ENCODE peak calls at places on chromosomes 5 and 9, in eight cellular contexts. F is aorta, N is OCI-LY7, K is neural progenitor cell, W is right lobe of liver, U is small intestine, M is neuronal stem cell, P is PC-3. C is an unnamed sample. For H3K4me1 and H3K9me3, the result is how much of the 10 kb centered on the place peaks cover.

GRCh38 chr5:169296456-169297220 is 4.3 kb downstream of the SLIT3 start:
- DNase-seq in F (no peak), N (no peak), K (no peak), W (no peak), U (peak), M (no peak), P (no peak), C (no peak)

GRCh38 chr9:128374221-128374675 is 3.1 kb downstream of the URM1 start:
- DNase-seq in F (no peak), N (no peak), K (no peak), W (no peak), U (no peak), M (no peak), P (no peak), C (no peak)

GRCh38 chr9:12774861-12775367 is at the start of gene LURAP1L:
- DNase-seq in F (no peak), N (no peak), K (peak), W (peak), U (peak), M (peak), P (peak), C (peak)

GRCh38 chr9:99690573-99690972 is 131.1 kb upstream of the NR4A3 start:
- DNase-seq in F (no peak), N (no peak), K (peak), W (no peak), U (no peak), M (no peak), P (no peak), C (no peak)

GRCh38 chr5:43730832-43731342 is 127.9 kb downstream of the NNT start:
- DNase-seq in F (no peak), N (no peak), K (no peak), W (no peak), U (no peak), M (no peak), P (no peak), C (no peak)

GRCh38 chr5:893137-893506 is 438 bp downstream of the TRIP13 start:
- DNase-seq in F (no peak), N (peak), K (peak), W (no peak), U (no peak), M (no peak), P (no peak), C (no peak)

GRCh38 chr5:159184858-159185381 is 24.4 kb downstream of the RNF145 start:
- DNase-seq in F (no peak), N (no peak), K (peak), W (no peak), U (no peak), M (no peak), P (peak), C (peak)

GRCh38 chr5:21895766-21896165 is 957.4 kb downstream of the CDH12 start:
- DNase-seq in F (no peak), N (no peak), K (no peak), W (no peak), U (no peak), M (no peak), P (no peak), C (no peak)

GRCh38 chr5:139243425-139243965 is 45.3 kb upstream of the SIL1 start:
- DNase-seq in F (no peak), N (no peak), K (no peak), W (no peak), U (no peak), M (no peak), P (no peak), C (no peak)

GRCh38 chr9:103361906-103362305 is 366.8 kb downstream of the CYLC2 start:
- DNase-seq in F (no peak), N (no peak), K (no peak), W (no peak), U (no peak), M (no peak), P (no peak), C (no peak)

GRCh38 chr9:77893706-77894105 is 137.9 kb downstream of the GNAQ start:
- DNase-seq in F (no peak), N (no peak), K (no peak), W (no peak), U (no peak), M (no peak), P (no peak), C (no peak)

GRCh38 chr9:126395439-126396212 is 69.0 kb downstream of the MVB12B start:
- DNase-seq in F (no peak), N (no peak), K (no peak), W (peak), U (peak), M (no peak), P (peak), C (no peak)

GRCh38 chr5:117189772-117190171 is 615.1 kb upstream of the SEMA6A start:
- DNase-seq in F (no peak), N (no peak), K (no peak), W (no peak), U (no peak), M (no peak), P (no peak), C (no peak)

GRCh38 chr5:25744908-25745307 is 1100.1 kb upstream of the CDH10 start:
- DNase-seq in F (no peak), N (no peak), K (peak), W (no peak), U (no peak), M (peak), P (no peak), C (no peak)

GRCh38 chr5:99586878-99587277 is 658.1 kb upstream of the CHD1 start:
- DNase-seq in F (no peak), N (no peak), K (no peak), W (no peak), U (no peak), M (no peak), P (no peak), C (no peak)

GRCh38 chr5:33475706-33476105 is 34.9 kb downstream of the TARS1 start:
- DNase-seq in F (no peak), N (no peak), K (no peak), W (no peak), U (no peak), M (no peak), P (no peak), C (no peak)

GRCh38 chr5:139882961-139883539 is 87.4 kb downstream of the PSD2 start:
- DNase-seq in F (peak), N (no peak), K (no peak), W (no peak), U (no peak), M (no peak), P (no peak), C (no peak)

GRCh38 chr5:95631991-95632675 is 12.2 kb downstream of the GPR150 start:
- DNase-seq in F (no peak), N (peak), K (no peak), W (no peak), U (peak), M (no peak), P (peak), C (no peak)

GRCh38 chr5:82142928-82143577 is 135.1 kb downstream of the RPS23 start:
- DNase-seq in F (no peak), N (no peak), K (no peak), W (no peak), U (no peak), M (no peak), P (no peak), C (no peak)

GRCh38 chr5:146647656-146648199 is 131.7 kb upstream of the GPR151 start:
- DNase-seq in F (no peak), N (no peak), K (no peak), W (no peak), U (no peak), M (no peak), P (no peak), C (no peak)

GRCh38 chr5:55427157-55427556 is 107.6 kb downstream of the PLPP1 start:
- DNase-seq in F (no peak), N (no peak), K (no peak), W (no peak), U (peak), M (no peak), P (peak), C (no peak)

GRCh38 chr5:57735754-57736153 is 253.1 kb upstream of the ACTBL2 start:
- DNase-seq in F (no peak), N (no peak), K (no peak), W (no peak), U (no peak), M (no peak), P (peak), C (no peak)

GRCh38 chr5:54909911-54910870 is 75.2 kb downstream of the ESM1 start:
- DNase-seq in F (no peak), N (no peak), K (no peak), W (no peak), U (no peak), M (no peak), P (no peak), C (no peak)

GRCh38 chr5:10581867-10582511 is 18.1 kb downstream of the ANKRD33B start:
- DNase-seq in F (no peak), N (no peak), K (no peak), W (peak), U (no peak), M (no peak), P (no peak), C (no peak)

GRCh38 chr5:116510525-116510924 is 64.1 kb downstream of the SEMA6A start:
- DNase-seq in F (no peak), N (no peak), K (no peak), W (no peak), U (no peak), M (no peak), P (no peak), C (no peak)

GRCh38 chr5:79020861-79021561 is 35.9 kb upstream of the ARSB start:
- DNase-seq in F (no peak), N (peak), K (peak), W (peak), U (peak), M (peak), P (peak), C (peak)

GRCh38 chr5:111224561-111224989 is 391 bp downstream of the CAMK4 start:
- DNase-seq in F (no peak), N (no peak), K (no peak), W (no peak), U (no peak), M (no peak), P (no peak), C (no peak)

GRCh38 chr5:111226556-111226955 is 2.4 kb downstream of the CAMK4 start:
- DNase-seq in F (no peak), N (no peak), K (no peak), W (no peak), U (no peak), M (no peak), P (no peak), C (no peak)

GRCh38 chr5:111227226-111227782 is 3.1 kb downstream of the CAMK4 start:
- DNase-seq in F (no peak), N (no peak), K (no peak), W (no peak), U (no peak), M (no peak), P (no peak), C (no peak)

GRCh38 chr5:111227805-111228204 is 3.6 kb downstream of the CAMK4 start:
- DNase-seq in F (no peak), N (peak), K (no peak), W (no peak), U (peak), M (no peak), P (peak), C (no peak)

DNA sequence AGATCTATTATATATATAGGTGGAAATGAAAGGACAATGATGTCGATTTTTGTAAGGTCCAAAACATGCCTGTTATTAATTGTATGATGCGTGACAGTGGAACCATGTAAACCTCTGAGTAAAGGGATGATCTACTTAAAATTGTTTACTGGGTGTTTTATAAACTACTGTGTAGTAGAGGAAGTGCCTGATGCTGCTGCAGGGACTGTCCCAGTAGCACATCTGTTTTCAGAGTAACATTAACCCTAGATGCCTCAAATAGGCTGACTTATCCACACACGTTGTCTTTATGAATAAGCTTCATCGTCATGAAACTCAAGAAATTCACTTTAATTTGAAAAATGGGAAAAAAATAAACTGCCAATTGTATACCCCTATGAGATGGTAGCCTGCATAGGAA is 1.7 kb downstream of the CAMK4 start:
- DNase-seq in F (no peak), N (peak), K (no peak), W (no peak), U (no peak), M (no peak), P (no peak), C (no peak)
- H3K4me3 ChIP-seq in F (no peak), N (peak), K (no peak), W (no peak), U (no peak), M (no peak), P (no peak), C (no peak)

GRCh38 chr5:132766020-132766805 is 10.8 kb downstream of the SEPTIN8 start:
- DNase-seq in F (peak), N (no peak), K (no peak), W (no peak), U (no peak), M (no peak), P (no peak), C (no peak)
- H3K4me1 ChIP-seq in F (under half), N (under half), K (under half), W (under half), U (under half), M (under half), P (under half), C (under half)

GRCh38 chr9:123697686-123698085 is 232.2 kb downstream of the DENND1A start:
- DNase-seq in F (no peak), N (peak), K (no peak), W (no peak), U (no peak), M (no peak), P (no peak), C (no peak)

DNA sequence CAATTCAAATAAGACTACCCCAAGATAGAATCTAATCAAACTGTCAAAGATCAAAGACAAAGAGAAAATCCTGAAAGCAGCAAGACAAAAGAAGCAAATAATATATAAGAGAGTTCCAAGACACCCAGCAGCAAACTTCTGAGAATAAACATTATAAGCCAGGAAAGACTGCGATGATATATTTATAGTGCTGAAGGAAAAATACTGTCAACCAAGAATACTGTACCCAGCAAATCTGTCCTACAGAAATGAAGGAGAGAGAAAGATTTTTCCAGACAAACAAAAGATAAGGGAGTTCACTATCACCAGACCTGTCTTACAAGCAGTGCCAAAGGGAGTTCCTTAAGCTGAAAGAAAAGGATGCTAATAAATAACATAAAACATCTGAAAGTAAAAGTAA is 227.4 kb downstream of the DENND1A start:
- DNase-seq in F (no peak), N (no peak), K (no peak), W (no peak), U (no peak), M (no peak), P (no peak), C (no peak)
- H3K9me3 ChIP-seq in F (under half), N (under half), K (under half), W (under half), U (under half), M (under half), P (under half), C (under half)

GRCh38 chr5:153555420-153556114 is 65.1 kb downstream of the GRIA1 start:
- DNase-seq in F (no peak), N (no peak), K (no peak), W (peak), U (peak), M (no peak), P (no peak), C (no peak)

GRCh38 chr5:153552886-153553285 is 62.4 kb downstream of the GRIA1 start:
- DNase-seq in F (no peak), N (no peak), K (no peak), W (no peak), U (no peak), M (no peak), P (no peak), C (no peak)

GRCh38 chr5:153546566-153546965 is 56.1 kb downstream of the GRIA1 start:
- DNase-seq in F (no peak), N (no peak), K (no peak), W (no peak), U (no peak), M (no peak), P (no peak), C (no peak)

GRCh38 chr5:153551537-153552079 is 61.1 kb downstream of the GRIA1 start:
- DNase-seq in F (no peak), N (no peak), K (peak), W (no peak), U (no peak), M (no peak), P (peak), C (no peak)
- H3K4me3 ChIP-seq in F (no peak), N (no peak), K (no peak), W (no peak), U (no peak), M (no peak), P (no peak), C (no peak)

DNA sequence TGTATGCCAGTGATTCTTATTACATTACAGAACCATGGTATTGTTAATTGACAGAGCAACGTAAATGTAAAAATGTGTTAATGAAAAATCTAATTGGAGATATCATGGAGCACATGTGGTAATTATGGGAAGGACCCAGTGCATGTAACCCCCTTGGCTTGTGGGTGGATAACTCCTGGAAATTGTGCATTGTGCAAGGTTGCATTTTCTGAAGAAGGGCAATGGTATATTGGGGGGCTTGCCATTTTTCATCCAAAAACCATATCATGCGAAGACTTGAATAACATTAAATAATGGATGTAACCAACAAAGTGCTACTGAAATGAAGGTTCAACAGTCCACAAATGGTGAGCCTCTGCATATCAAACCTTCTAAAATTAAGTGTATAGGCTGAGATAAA is 47.6 kb downstream of the BASP1 start:
- DNase-seq in F (no peak), N (no peak), K (no peak), W (no peak), U (no peak), M (no peak), P (no peak), C (no peak)
- H3K4me1 ChIP-seq in F (under half), N (half or more), K (under half), W (under half), U (under half), M (under half), P (under half), C (under half)

GRCh38 chr9:129514891-129515290 is 106.0 kb downstream of the C9orf50 start:
- DNase-seq in F (peak), N (no peak), K (no peak), W (no peak), U (no peak), M (no peak), P (no peak), C (no peak)

GRCh38 chr9:129513856-129514496 is 106.9 kb downstream of the C9orf50 start:
- DNase-seq in F (peak), N (no peak), K (no peak), W (no peak), U (no peak), M (no peak), P (no peak), C (no peak)

GRCh38 chr9:129514497-129514867 is 106.4 kb downstream of the C9orf50 start:
- DNase-seq in F (no peak), N (peak), K (no peak), W (no peak), U (no peak), M (no peak), P (no peak), C (no peak)

GRCh38 chr9:129511320-129511900 is 109.5 kb downstream of the C9orf50 start:
- DNase-seq in F (peak), N (no peak), K (no peak), W (no peak), U (no peak), M (no peak), P (no peak), C (no peak)

GRCh38 chr9:129513282-129513681 is 107.6 kb downstream of the C9orf50 start:
- DNase-seq in F (no peak), N (peak), K (no peak), W (no peak), U (no peak), M (no peak), P (no peak), C (no peak)
- H3K9me3 ChIP-seq in F (under half), N (under half), K (under half), W (under half), U (under half), M (under half), P (under half), C (under half)

GRCh38 chr9:96476013-96476412 is 26.0 kb downstream of the HABP4 start:
- DNase-seq in F (no peak), N (no peak), K (no peak), W (no peak), U (no peak), M (no peak), P (no peak), C (no peak)
- H3K4me3 ChIP-seq in F (no peak), N (no peak), K (no peak), W (no peak), U (no peak), M (no peak), P (no peak), C (no peak)

DNA sequence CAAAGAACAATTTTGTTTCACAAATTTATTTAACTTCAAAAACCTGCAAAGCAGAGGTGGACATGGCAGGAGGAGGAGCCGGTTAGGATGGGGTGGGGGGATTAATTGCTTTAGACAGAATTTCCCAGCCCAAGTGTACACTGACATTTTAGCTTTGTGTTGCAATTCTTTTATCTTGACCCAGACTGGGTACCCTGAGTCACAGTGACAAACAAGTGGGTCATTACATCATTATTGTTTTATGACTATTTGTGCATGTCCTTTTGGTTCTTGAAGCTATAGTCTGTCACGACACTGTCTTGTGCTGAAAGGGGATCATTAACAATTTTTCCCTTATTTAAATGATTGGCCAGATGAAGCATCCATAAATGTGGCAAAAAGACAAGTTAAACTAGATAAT is 84.5 kb upstream of the VCAN start:
- DNase-seq in F (no peak), N (no peak), K (no peak), W (no peak), U (no peak), M (no peak), P (peak), C (no peak)
- H3K4me1 ChIP-seq in F (under half), N (under half), K (under half), W (under half), U (under half), M (under half), P (under half), C (under half)

GRCh38 chr5:88190106-88190834 is 78.4 kb downstream of the TMEM161B start:
- DNase-seq in F (no peak), N (no peak), K (peak), W (peak), U (peak), M (no peak), P (peak), C (no peak)
- H3K9me3 ChIP-seq in F (under half), N (under half), K (under half), W (under half), U (under half), M (under half), P (under half), C (under half)